ENCODE peak calls at places on chromosomes 12 and 14, in nine cellular contexts. V is stimulated activated naive CD8-positive, alpha-beta T cell treated with anti-CD3 and anti-CD28 coated beads, Interleukin-15, amount 100 ng/mL, for 72 hours; D is CD8-positive, alpha-beta T cell; Y is fibroblast of mammary gland; E is AG09309; J is HEK293T; F is WTC11; R is KG1; Z is GM20000. O is an unnamed sample.

GRCh38 chr12:2454778-2455177 is 340.0 kb upstream of the FKBP4 start:
- DNase-seq in V (no peak), D (no peak), Y (no peak), E (no peak), J (no peak), F (no peak), R (no peak), Z (no peak), O (no peak)

GRCh38 chr12:12719496-12719895 is 2.3 kb downstream of the CDKN1B start:
- DNase-seq in V (no peak), D (no peak), Y (peak), E (no peak), J (no peak), F (no peak), R (no peak), Z (peak), O (no peak)

GRCh38 chr14:71672596-71672995 is 259.6 kb upstream of the RGS6 start:
- DNase-seq in V (no peak), D (no peak), Y (no peak), E (no peak), J (no peak), F (no peak), R (no peak), Z (no peak), O (no peak)

GRCh38 chr14:105335735-105336476 is 21.4 kb downstream of the PACS2 start:
- DNase-seq in V (no peak), D (no peak), Y (no peak), E (no peak), J (no peak), F (no peak), R (no peak), Z (no peak), O (no peak)

GRCh38 chr14:50410921-50411320 is 14.2 kb upstream of the CDKL1 start:
- DNase-seq in V (no peak), D (no peak), Y (peak), E (peak), J (no peak), F (no peak), R (no peak), Z (no peak), O (no peak)

GRCh38 chr12:461425-461824 is 1.7 kb downstream of the B4GALNT3 start:
- DNase-seq in V (no peak), D (no peak), Y (no peak), E (no peak), J (no peak), F (no peak), R (no peak), Z (peak), O (no peak)

GRCh38 chr12:95557625-95558024 is 6.3 kb upstream of the USP44 start:
- DNase-seq in V (no peak), D (no peak), Y (no peak), E (no peak), J (no peak), F (no peak), R (no peak), Z (no peak), O (no peak)

GRCh38 chr14:58705066-58705465 is 67.3 kb downstream of the DACT1 start:
- DNase-seq in V (no peak), D (no peak), Y (peak), E (peak), J (no peak), F (no peak), R (no peak), Z (no peak), O (no peak)

GRCh38 chr12:51082561-51083139 is 746 bp downstream of the CSRNP2 start:
- DNase-seq in V (peak), D (peak), Y (peak), E (no peak), J (peak), F (no peak), R (no peak), Z (peak), O (no peak)

GRCh38 chr14:94145902-94146527 is 16.6 kb upstream of the IFI27L2 start:
- DNase-seq in V (no peak), D (no peak), Y (no peak), E (no peak), J (no peak), F (no peak), R (no peak), Z (no peak), O (no peak)

GRCh38 chr12:100331871-100332270 is 25.0 kb upstream of the SLC17A8 start:
- DNase-seq in V (no peak), D (no peak), Y (no peak), E (no peak), J (no peak), F (no peak), R (no peak), Z (no peak), O (no peak)

O was measured in GM06990.